ENCODE peak calls at places on chromosomes 13 and 19, in four cellular contexts. E is H9, B is dorsolateral prefrontal cortex, N is breast epithelium. K is an unnamed sample.

GRCh38 chr19:16325161-16325527 is 518 bp downstream of the KLF2 start:
- DNase-seq in N (no peak), B (no peak), E (peak), K (no peak)

GRCh38 chr13:112452380-112453206 is 76.4 kb downstream of the SPACA7 start:
- DNase-seq in B (no peak), E (peak), N (no peak), K (no peak)

GRCh38 chr19:2150794-2151338 is 500 bp downstream of the AP3D1 start:
- DNase-seq in E (no peak), N (no peak), B (no peak), K (no peak)

GRCh38 chr19:2171349-2172145 is 7.8 kb downstream of the DOT1L start:
- DNase-seq in E (peak), B (no peak), N (no peak), K (no peak)

GRCh38 chr19:47369923-47370625 is 21.0 kb downstream of the DHX34 start:
- DNase-seq in E (no peak), N (no peak), B (no peak), K (no peak)

GRCh38 chr13:113838711-113839201 is 25.1 kb downstream of the GAS6 start:
- DNase-seq in N (no peak), B (no peak), E (no peak), K (no peak)

GRCh38 chr13:63425131-63425530 is 2009.5 kb upstream of the PCDH20 start:
- DNase-seq in N (no peak), B (no peak), E (no peak), K (no peak)

GRCh38 chr13:78712866-78713265 is 53.9 kb upstream of the OBI1 start:
- DNase-seq in N (no peak), B (no peak), E (no peak), K (no peak)

GRCh38 chr13:31063734-31064133 is 98.0 kb downstream of the HSPH1 start:
- DNase-seq in E (no peak), N (no peak), B (no peak), K (no peak)

GRCh38 chr19:33000510-33000909 is 28.5 kb downstream of the FAAP24 start:
- DNase-seq in E (no peak), B (no peak), N (no peak), K (no peak)

GRCh38 chr19:49222011-49222410 is 64.4 kb downstream of the TRPM4 start:
- DNase-seq in E (no peak), B (no peak), N (no peak), K (no peak)

GRCh38 chr19:49506575-49507105 is 5.8 kb upstream of the FCGRT start:
- DNase-seq in N (no peak), B (no peak), E (peak), K (no peak)

GRCh38 chr19:49004964-49005614 is 11.4 kb downstream of the RUVBL2 start:
- DNase-seq in E (no peak), N (no peak), B (no peak), K (no peak)

GRCh38 chr13:31377946-31378345 is 178.2 kb downstream of the B3GLCT start:
- DNase-seq in B (no peak), E (no peak), N (no peak), K (no peak)

GRCh38 chr13:112657850-112658445 is 31.9 kb upstream of the ATP11A start:
- DNase-seq in E (peak), N (peak), B (no peak), K (no peak)

GRCh38 chr13:96299235-96299634 is 209.3 kb downstream of the HS6ST3 start:
- DNase-seq in E (no peak), B (no peak), N (no peak), K (no peak)
- TF ChIP-seq CTCF in E (no peak), B (no peak), N (no peak), K (no peak)

GRCh38 chr13:23766939-23767338 is 122.3 kb downstream of the MIPEP start:
- DNase-seq in N (no peak), E (no peak), B (no peak), K (no peak)

GRCh38 chr13:23771966-23772365 is 117.2 kb downstream of the MIPEP start:
- DNase-seq in E (no peak), B (no peak), N (no peak), K (no peak)

GRCh38 chr13:23767806-23768205 is 121.4 kb downstream of the MIPEP start:
- DNase-seq in E (no peak), N (no peak), B (no peak), K (no peak)

GRCh38 chr13:23772717-23773116 is 116.5 kb downstream of the MIPEP start:
- DNase-seq in E (no peak), N (no peak), B (no peak), K (no peak)

GRCh38 chr13:23770428-23770827 is 118.8 kb downstream of the MIPEP start:
- DNase-seq in E (peak), B (no peak), N (no peak), K (no peak)
- TF ChIP-seq CTCF in E (peak), B (no peak), N (no peak), K (no peak)

GRCh38 chr13:101049166-101049850 is 367.0 kb downstream of the NALCN start:
- DNase-seq in B (no peak), N (no peak), E (no peak), K (no peak)
- TF ChIP-seq CTCF in B (no peak), N (no peak), E (no peak), K (no peak)

DNA sequence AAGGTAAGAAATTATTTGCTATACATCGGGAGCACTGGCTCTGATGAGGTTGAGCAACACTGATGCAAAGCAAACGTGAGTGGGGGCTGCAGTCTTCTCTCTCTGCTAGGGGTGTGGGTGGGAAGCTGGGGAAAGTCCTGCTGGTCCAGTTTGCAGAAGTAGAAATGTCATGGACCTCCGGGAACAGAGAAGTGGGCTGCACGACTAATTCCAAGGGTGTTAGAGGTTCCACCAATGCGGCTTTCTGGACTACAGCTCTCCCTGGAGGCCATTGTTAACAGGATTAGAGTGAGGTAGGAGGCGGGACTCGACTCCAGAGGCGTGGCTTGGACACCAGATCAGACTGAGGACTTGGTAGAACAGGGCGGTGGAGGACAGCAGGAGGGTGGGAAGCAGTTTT is 5.7 kb upstream of the FBXO27 start:
- DNase-seq in E (peak), N (no peak), B (peak), K (no peak)
- TF ChIP-seq CTCF in E (no peak), N (no peak), B (peak), K (no peak)

GRCh38 chr19:15286688-15287355 is 45.5 kb downstream of the BRD4 start:
- DNase-seq in B (no peak), N (no peak), E (no peak), K (no peak)

GRCh38 chr19:15287496-15287895 is 44.8 kb downstream of the BRD4 start:
- DNase-seq in N (no peak), E (no peak), B (no peak), K (no peak)

GRCh38 chr19:15289673-15290072 is 42.7 kb downstream of the BRD4 start:
- DNase-seq in N (no peak), E (no peak), B (no peak), K (no peak)

GRCh38 chr19:15290149-15290548 is 42.2 kb downstream of the BRD4 start:
- DNase-seq in B (no peak), N (no peak), E (no peak), K (no peak)

DNA sequence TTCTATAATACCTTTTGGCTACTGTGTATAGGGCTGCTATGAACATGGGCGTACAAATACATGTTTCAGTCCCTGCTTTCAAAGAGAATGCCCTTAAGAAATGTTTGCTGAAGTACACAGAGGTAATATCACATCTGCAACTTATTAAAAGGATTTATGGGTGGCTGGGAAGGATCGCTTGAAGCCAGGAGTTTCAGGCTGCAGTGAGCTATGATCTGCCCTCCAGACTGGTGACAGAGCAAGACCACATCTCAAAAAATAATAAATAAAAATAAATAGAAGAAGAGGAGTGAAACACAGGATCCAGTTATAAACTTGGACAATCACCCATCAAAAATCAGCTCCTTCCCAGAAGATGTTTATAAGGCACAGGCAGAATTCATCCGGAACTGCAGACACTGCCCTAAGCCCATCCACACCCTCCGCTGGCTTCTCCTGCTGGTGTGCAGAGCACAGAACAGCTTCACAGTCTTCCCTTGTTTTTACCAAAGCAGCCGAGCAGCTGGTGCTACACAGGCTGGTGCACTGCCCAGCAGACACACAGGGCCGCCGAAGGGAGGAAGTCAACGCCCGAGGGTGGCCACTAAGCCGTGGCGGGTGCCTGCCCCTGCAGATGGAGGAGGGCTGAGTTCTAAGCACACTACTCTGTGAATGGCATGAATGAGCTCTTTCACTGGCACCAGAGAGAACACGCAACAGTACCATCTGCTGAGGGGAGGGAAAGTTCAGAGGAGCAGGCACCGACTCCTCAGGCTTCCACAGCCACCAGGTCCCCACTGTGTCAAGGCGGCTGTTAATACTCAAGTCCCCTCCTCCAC is 44.0 kb downstream of the BRD4 start:
- DNase-seq in B (peak), E (no peak), N (no peak), K (no peak)
- TF ChIP-seq CTCF in B (peak), E (no peak), N (no peak), K (no peak)

GRCh38 chr19:31181535-31181934 is 167.7 kb downstream of the TSHZ3 start:
- DNase-seq in N (no peak), E (no peak), B (no peak), K (peak)

GRCh38 chr19:31179471-31179852 is 169.8 kb downstream of the TSHZ3 start:
- DNase-seq in E (no peak), B (no peak), N (no peak), K (no peak)

GRCh38 chr19:31180907-31181306 is 168.3 kb downstream of the TSHZ3 start:
- DNase-seq in B (no peak), N (no peak), E (no peak), K (no peak)

DNA sequence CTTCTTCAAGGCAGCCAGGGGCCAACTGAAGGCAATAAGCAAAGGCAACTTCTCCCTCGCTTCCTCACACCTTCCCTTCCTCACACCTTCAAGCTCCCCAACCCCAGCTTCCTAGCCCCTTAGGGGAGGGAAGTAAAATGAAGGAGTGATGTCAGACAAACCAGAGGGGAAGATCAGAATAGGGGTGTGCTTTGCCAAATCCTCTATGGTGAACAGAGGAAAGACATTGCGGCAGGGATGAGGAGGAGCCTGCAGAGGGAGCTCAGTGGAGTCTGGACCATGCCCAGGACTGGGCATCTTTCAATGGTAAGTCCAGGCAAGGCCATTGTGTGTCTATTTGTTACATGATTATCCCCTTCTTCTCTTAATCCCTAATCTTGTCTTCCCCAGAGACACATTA is 164.0 kb downstream of the TSHZ3 start:
- DNase-seq in B (no peak), N (no peak), E (no peak), K (no peak)
- TF ChIP-seq CTCF in B (no peak), N (no peak), E (peak), K (no peak)

DNA sequence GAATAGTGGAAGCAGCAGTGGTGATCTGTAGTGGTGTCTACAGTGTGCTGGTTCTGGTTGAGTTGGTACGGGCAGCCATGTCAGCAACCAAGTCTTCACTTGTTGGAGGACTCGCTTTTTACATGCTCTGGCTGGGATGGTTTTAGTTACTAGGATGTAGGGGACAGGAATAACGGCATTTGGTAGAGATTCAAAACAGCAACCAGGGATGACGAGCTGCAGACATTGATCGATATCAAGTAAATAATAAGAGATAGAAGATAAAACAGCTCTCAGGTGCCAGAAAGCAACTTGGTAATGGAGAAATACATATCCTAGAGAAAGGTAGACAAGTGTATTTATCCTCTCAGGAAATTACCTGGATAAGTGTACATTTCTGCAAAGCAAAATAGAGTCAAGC is 84.3 kb downstream of the PCCA start:
- DNase-seq in E (no peak), B (no peak), N (no peak), K (no peak)
- TF ChIP-seq CTCF in E (no peak), B (no peak), N (no peak), K (no peak)

GRCh38 chr13:110615005-110615321 is 382 bp upstream of the NAXD start:
- DNase-seq in N (no peak), B (no peak), E (no peak), K (no peak)

GRCh38 chr13:110615322-110616102 is at the start of gene NAXD:
- DNase-seq in N (peak), E (peak), B (peak), K (peak)

GRCh38 chr13:110618167-110618566 is 2.8 kb downstream of the NAXD start:
- DNase-seq in B (no peak), E (no peak), N (no peak), K (no peak)

GRCh38 chr13:110617326-110618072 is 2.2 kb downstream of the NAXD start:
- DNase-seq in B (no peak), N (no peak), E (no peak), K (no peak)

DNA sequence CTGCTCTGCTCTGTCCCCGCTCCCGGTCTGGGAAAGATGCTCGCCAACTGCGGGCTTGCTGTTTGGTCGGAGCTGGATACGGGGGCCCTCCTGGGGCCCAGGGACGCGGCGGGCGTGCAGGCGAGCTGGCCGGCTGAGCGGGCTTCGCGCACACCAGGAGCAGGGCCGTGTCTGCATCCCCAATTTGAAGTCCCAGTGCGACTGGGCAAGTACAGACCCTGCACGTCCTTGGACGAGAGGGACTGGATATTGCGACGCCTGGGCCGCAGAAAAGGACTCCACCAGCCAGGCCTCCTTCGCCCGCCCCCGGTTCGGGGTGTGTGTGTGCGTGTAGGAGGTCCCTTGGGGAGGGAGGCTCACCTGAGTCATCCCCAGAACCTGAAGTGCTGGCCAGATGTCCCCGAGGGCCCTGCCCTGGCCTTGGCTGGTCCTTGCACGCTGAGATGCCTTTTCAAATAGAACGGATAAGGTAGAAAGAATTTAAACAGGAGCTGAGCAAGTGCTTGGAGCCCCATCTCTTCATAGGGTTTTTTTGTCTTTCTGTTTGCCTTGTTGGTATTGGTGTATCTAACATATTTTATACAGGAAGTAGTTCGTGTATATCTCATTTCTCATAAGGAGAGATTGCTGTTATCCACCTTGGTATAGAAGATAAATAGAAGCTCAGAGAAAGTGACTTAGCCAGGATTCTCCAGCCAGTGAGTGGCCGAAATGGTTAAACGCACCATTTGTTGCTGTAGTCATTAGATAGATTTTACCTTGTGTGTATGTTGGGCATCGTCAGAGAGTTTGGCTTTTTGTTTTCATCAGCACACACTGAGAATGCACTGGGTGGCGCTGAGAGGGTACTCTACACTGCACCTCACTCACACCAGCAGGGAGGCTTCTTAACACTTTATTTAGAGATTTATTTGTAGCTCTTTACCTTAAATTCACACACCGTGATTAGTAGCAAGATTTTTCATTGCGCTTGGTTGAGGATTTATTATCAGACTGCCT is 1.1 kb downstream of the NAXD start:
- DNase-seq in N (peak), E (no peak), B (no peak), K (no peak)
- TF ChIP-seq CTCF in N (no peak), E (peak), B (no peak), K (peak)

DNA sequence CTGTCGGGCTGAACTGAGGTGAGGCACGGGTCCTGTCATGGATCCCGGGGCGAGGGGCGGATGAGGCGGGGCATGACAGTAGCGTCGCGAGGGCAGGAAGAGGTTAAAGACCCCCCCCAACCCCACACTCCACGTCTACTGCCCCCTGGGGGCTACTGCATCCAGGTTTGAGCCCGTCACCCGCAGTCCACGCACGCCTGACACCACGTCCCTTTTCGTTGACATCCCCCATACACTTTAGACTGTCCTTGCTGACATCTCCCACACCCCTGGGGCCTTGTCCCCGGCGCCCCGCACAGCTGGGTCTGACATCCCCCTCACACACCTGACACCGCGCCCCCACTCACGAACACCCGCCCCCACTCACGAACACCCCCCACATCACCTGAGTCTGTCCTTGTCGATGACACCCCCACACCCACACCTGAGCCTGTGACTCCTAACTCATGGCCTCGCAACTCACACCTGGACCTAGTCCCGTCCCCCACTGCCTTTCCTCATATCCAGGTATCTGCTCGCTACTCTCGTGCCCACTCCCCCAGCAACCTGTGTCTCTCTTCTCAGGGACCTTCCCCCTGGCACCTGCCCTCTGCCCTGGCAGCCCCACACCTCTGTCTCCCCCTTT is 416 bp downstream of the SLC25A42 start:
- DNase-seq in E (no peak), B (no peak), N (no peak), K (no peak)
- TF ChIP-seq CTCF in E (peak), B (no peak), N (no peak), K (peak)